ENCODE peak calls at places on chromosomes 5 and 9, in four cellular contexts. One of them, this sample, is unnamed.

GRCh38 chr9:130962418-130963316 is 23.6 kb upstream of the FIBCD1 start:
- DNase-seq in activated B cell treated with CpG ODN at 0.5 μM for 24 hours: no peak
- DNase-seq in upper lobe of right lung: no peak
- DNase-seq in lower lobe of right lung: no peak
- DNase-seq in this sample: no peak

GRCh38 chr9:32401471-32401870 is 17.0 kb downstream of the ACO1 start:
- DNase-seq in upper lobe of right lung: no peak
- DNase-seq in lower lobe of right lung: no peak
- DNase-seq in activated B cell treated with CpG ODN at 0.5 μM for 24 hours: no peak
- DNase-seq in this sample: no peak

GRCh38 chr5:174750720-174751119 is 26.3 kb downstream of the MSX2 start:
- DNase-seq in activated B cell treated with CpG ODN at 0.5 μM for 24 hours: no peak
- DNase-seq in upper lobe of right lung: no peak
- DNase-seq in lower lobe of right lung: no peak
- DNase-seq in this sample: no peak

GRCh38 chr5:165296401-165297130 is 1791.1 kb downstream of the MAT2B start:
- DNase-seq in lower lobe of right lung: no peak
- DNase-seq in activated B cell treated with CpG ODN at 0.5 μM for 24 hours: no peak
- DNase-seq in upper lobe of right lung: no peak
- DNase-seq in this sample: no peak

GRCh38 chr5:110371011-110371724 is 355.3 kb downstream of the TMEM232 start:
- DNase-seq in upper lobe of right lung: no peak
- DNase-seq in activated B cell treated with CpG ODN at 0.5 μM for 24 hours: no peak
- DNase-seq in lower lobe of right lung: no peak
- DNase-seq in this sample: no peak

GRCh38 chr5:142378737-142379365 is 54.0 kb upstream of the SPRY4 start:
- DNase-seq in upper lobe of right lung: no peak
- DNase-seq in lower lobe of right lung: no peak
- DNase-seq in activated B cell treated with CpG ODN at 0.5 μM for 24 hours: no peak
- DNase-seq in this sample: no peak

GRCh38 chr9:114140850-114141249 is 14.5 kb upstream of the COL27A1 start:
- DNase-seq in lower lobe of right lung: no peak
- DNase-seq in upper lobe of right lung: no peak
- DNase-seq in activated B cell treated with CpG ODN at 0.5 μM for 24 hours: no peak
- DNase-seq in this sample: no peak

GRCh38 chr9:89362647-89363310 is 44.5 kb downstream of the SECISBP2 start:
- DNase-seq in activated B cell treated with CpG ODN at 0.5 μM for 24 hours: no peak
- DNase-seq in upper lobe of right lung: no peak
- DNase-seq in lower lobe of right lung: no peak
- DNase-seq in this sample: no peak

GRCh38 chr9:21030389-21031035 is 928 bp downstream of the HACD4 start:
- DNase-seq in lower lobe of right lung: no peak
- DNase-seq in upper lobe of right lung: no peak
- DNase-seq in activated B cell treated with CpG ODN at 0.5 μM for 24 hours: no peak
- DNase-seq in this sample: no peak

GRCh38 chr5:19920761-19921160 is 67.2 kb downstream of the CDH18 start:
- DNase-seq in activated B cell treated with CpG ODN at 0.5 μM for 24 hours: no peak
- DNase-seq in upper lobe of right lung: no peak
- DNase-seq in lower lobe of right lung: no peak
- DNase-seq in this sample: no peak

GRCh38 chr9:132172185-132172584 is 10.3 kb downstream of the NTNG2 start:
- DNase-seq in upper lobe of right lung: no peak
- DNase-seq in lower lobe of right lung: no peak
- DNase-seq in activated B cell treated with CpG ODN at 0.5 μM for 24 hours: no peak
- DNase-seq in this sample: no peak

GRCh38 chr5:140725799-140726471 is 25.7 kb downstream of the ZMAT2 start:
- DNase-seq in lower lobe of right lung: no peak
- DNase-seq in activated B cell treated with CpG ODN at 0.5 μM for 24 hours: no peak
- DNase-seq in upper lobe of right lung: no peak
- DNase-seq in this sample: peak

GRCh38 chr5:62282951-62283446 is 23.0 kb upstream of the KIF2A start:
- DNase-seq in activated B cell treated with CpG ODN at 0.5 μM for 24 hours: no peak
- DNase-seq in upper lobe of right lung: no peak
- DNase-seq in lower lobe of right lung: no peak
- DNase-seq in this sample: no peak

GRCh38 chr9:21854119-21854518 is 51.7 kb downstream of the MTAP start:
- DNase-seq in activated B cell treated with CpG ODN at 0.5 μM for 24 hours: no peak
- DNase-seq in lower lobe of right lung: no peak
- DNase-seq in upper lobe of right lung: no peak
- DNase-seq in this sample: no peak

GRCh38 chr5:80223561-80223960 is 32.3 kb downstream of the SERINC5 start:
- DNase-seq in lower lobe of right lung: no peak
- DNase-seq in activated B cell treated with CpG ODN at 0.5 μM for 24 hours: no peak
- DNase-seq in upper lobe of right lung: no peak
- DNase-seq in this sample: no peak

GRCh38 chr5:31581498-31582099 is 49.5 kb downstream of the C5orf22 start:
- DNase-seq in lower lobe of right lung: no peak
- DNase-seq in activated B cell treated with CpG ODN at 0.5 μM for 24 hours: no peak
- DNase-seq in upper lobe of right lung: no peak
- DNase-seq in this sample: no peak

GRCh38 chr5:115810776-115811175 is 5.7 kb downstream of the CDO1 start:
- DNase-seq in upper lobe of right lung: no peak
- DNase-seq in activated B cell treated with CpG ODN at 0.5 μM for 24 hours: no peak
- DNase-seq in lower lobe of right lung: no peak
- DNase-seq in this sample: no peak

GRCh38 chr9:132546148-132547051 is 36.0 kb upstream of the BARHL1 start:
- DNase-seq in lower lobe of right lung: no peak
- DNase-seq in activated B cell treated with CpG ODN at 0.5 μM for 24 hours: no peak
- DNase-seq in upper lobe of right lung: no peak
- DNase-seq in this sample: no peak

GRCh38 chr9:136588663-136589464 is 43.0 kb upstream of the NOTCH1 start:
- DNase-seq in upper lobe of right lung: no peak
- DNase-seq in lower lobe of right lung: no peak
- DNase-seq in activated B cell treated with CpG ODN at 0.5 μM for 24 hours: no peak
- DNase-seq in this sample: no peak

GRCh38 chr5:36242534-36243144 is 914 bp upstream of the NADK2 start:
- DNase-seq in lower lobe of right lung: no peak
- DNase-seq in activated B cell treated with CpG ODN at 0.5 μM for 24 hours: no peak
- DNase-seq in upper lobe of right lung: no peak
- DNase-seq in this sample: no peak

GRCh38 chr5:33734541-33734940 is 157.2 kb downstream of the ADAMTS12 start:
- DNase-seq in activated B cell treated with CpG ODN at 0.5 μM for 24 hours: no peak
- DNase-seq in lower lobe of right lung: no peak
- DNase-seq in upper lobe of right lung: no peak
- DNase-seq in this sample: no peak

GRCh38 chr5:53006920-53007890 is 18.1 kb downstream of the ITGA2 start:
- DNase-seq in activated B cell treated with CpG ODN at 0.5 μM for 24 hours: no peak
- DNase-seq in lower lobe of right lung: no peak
- DNase-seq in upper lobe of right lung: no peak
- DNase-seq in this sample: no peak

GRCh38 chr5:179860301-179860700 is 1.7 kb upstream of the MRNIP start:
- DNase-seq in upper lobe of right lung: no peak
- DNase-seq in lower lobe of right lung: no peak
- DNase-seq in activated B cell treated with CpG ODN at 0.5 μM for 24 hours: no peak
- DNase-seq in this sample: no peak

GRCh38 chr9:127970401-127971313 is 10.1 kb downstream of the EEIG1 start:
- DNase-seq in lower lobe of right lung: no peak
- DNase-seq in upper lobe of right lung: no peak
- DNase-seq in activated B cell treated with CpG ODN at 0.5 μM for 24 hours: peak
- DNase-seq in this sample: no peak

GRCh38 chr5:161411156-161411555 is 135.4 kb downstream of the GABRB2 start:
- DNase-seq in activated B cell treated with CpG ODN at 0.5 μM for 24 hours: no peak
- DNase-seq in upper lobe of right lung: no peak
- DNase-seq in lower lobe of right lung: no peak
- DNase-seq in this sample: no peak

GRCh38 chr9:136614372-136614922 is 48.3 kb upstream of the EGFL7 start:
- DNase-seq in upper lobe of right lung: no peak
- DNase-seq in activated B cell treated with CpG ODN at 0.5 μM for 24 hours: no peak
- DNase-seq in lower lobe of right lung: no peak
- DNase-seq in this sample: no peak

GRCh38 chr9:98367371-98367900 is 112.0 kb upstream of the TBC1D2 start:
- DNase-seq in upper lobe of right lung: no peak
- DNase-seq in lower lobe of right lung: no peak
- DNase-seq in activated B cell treated with CpG ODN at 0.5 μM for 24 hours: no peak
- DNase-seq in this sample: no peak

GRCh38 chr5:108930107-108930506 is 182.4 kb downstream of the FER start:
- DNase-seq in upper lobe of right lung: no peak
- DNase-seq in lower lobe of right lung: no peak
- DNase-seq in activated B cell treated with CpG ODN at 0.5 μM for 24 hours: no peak
- DNase-seq in this sample: no peak

GRCh38 chr5:108919591-108920326 is 172.1 kb downstream of the FER start:
- DNase-seq in lower lobe of right lung: no peak
- DNase-seq in upper lobe of right lung: no peak
- DNase-seq in activated B cell treated with CpG ODN at 0.5 μM for 24 hours: no peak
- DNase-seq in this sample: no peak

GRCh38 chr5:108925073-108925472 is 177.4 kb downstream of the FER start:
- DNase-seq in upper lobe of right lung: no peak
- DNase-seq in activated B cell treated with CpG ODN at 0.5 μM for 24 hours: no peak
- DNase-seq in lower lobe of right lung: no peak
- DNase-seq in this sample: no peak

DNA sequence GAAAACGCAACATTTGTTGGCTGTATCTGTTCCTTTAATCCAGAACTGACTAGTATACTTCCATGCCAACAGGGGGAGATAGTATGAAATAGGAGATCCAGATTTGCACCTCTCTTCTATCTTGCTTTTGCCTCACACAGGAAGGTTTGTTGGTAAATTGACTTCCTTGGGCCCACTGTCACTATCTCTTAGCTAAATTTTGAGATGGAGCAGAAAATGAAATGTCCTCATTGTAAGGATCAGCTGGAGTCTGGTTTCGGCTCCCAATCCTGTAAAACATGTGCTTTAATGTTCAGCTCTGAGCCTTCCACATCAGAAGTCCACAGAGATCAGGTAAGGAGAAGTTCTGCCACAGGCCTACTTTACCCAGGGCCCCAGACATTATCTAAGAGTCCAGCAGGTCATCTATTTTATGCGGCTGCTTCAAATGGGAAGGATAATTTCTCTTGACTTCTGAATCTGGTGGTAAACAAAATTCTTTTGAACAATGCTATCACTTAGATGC is 176.8 kb downstream of the FER start:
- DNase-seq in lower lobe of right lung: no peak
- DNase-seq in upper lobe of right lung: no peak
- DNase-seq in activated B cell treated with CpG ODN at 0.5 μM for 24 hours: no peak
- DNase-seq in this sample: no peak
- TF ChIP-seq CTCF in lower lobe of right lung: no peak
- TF ChIP-seq CTCF in upper lobe of right lung: peak
- TF ChIP-seq CTCF in activated B cell treated with CpG ODN at 0.5 μM for 24 hours: no peak
- TF ChIP-seq CTCF in this sample: peak

DNA sequence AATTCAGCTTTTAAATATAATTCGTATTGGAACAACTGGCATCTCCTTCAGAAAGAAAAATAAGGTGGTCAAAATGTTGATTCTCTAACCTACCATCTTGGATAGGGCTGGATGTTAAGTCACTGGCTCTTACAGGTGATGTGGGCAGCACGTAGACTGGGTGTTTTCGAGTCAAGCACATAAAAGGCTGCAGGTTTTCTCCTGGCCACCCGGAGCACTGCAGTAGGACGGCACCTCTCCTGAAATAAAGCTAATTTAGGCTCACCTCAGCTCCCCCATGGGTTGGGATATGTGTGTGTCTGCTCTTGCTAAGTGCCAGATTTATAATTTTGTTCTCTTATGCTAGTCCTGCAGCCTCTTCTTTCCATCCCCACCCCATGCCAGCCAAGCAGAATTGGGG is 80.3 kb downstream of the IQGAP2 start:
- DNase-seq in activated B cell treated with CpG ODN at 0.5 μM for 24 hours: no peak
- DNase-seq in lower lobe of right lung: no peak
- DNase-seq in upper lobe of right lung: no peak
- DNase-seq in this sample: no peak
- TF ChIP-seq CTCF in activated B cell treated with CpG ODN at 0.5 μM for 24 hours: no peak
- TF ChIP-seq CTCF in lower lobe of right lung: no peak
- TF ChIP-seq CTCF in upper lobe of right lung: no peak
- TF ChIP-seq CTCF in this sample: no peak

GRCh38 chr9:123225374-123225813 is 43.0 kb downstream of the STRBP start:
- DNase-seq in activated B cell treated with CpG ODN at 0.5 μM for 24 hours: no peak
- DNase-seq in upper lobe of right lung: no peak
- DNase-seq in lower lobe of right lung: no peak
- DNase-seq in this sample: no peak
- TF ChIP-seq CTCF in activated B cell treated with CpG ODN at 0.5 μM for 24 hours: no peak
- TF ChIP-seq CTCF in upper lobe of right lung: peak
- TF ChIP-seq CTCF in lower lobe of right lung: peak
- TF ChIP-seq CTCF in this sample: peak

GRCh38 chr5:95646569-95647330 is at the start of gene RFESD:
- DNase-seq in activated B cell treated with CpG ODN at 0.5 μM for 24 hours: peak
- DNase-seq in upper lobe of right lung: peak
- DNase-seq in lower lobe of right lung: peak
- DNase-seq in this sample: peak
- TF ChIP-seq CTCF in activated B cell treated with CpG ODN at 0.5 μM for 24 hours: no peak
- TF ChIP-seq CTCF in upper lobe of right lung: no peak
- TF ChIP-seq CTCF in lower lobe of right lung: peak
- TF ChIP-seq CTCF in this sample: peak

GRCh38 chr5:76133967-76134366 is 50.8 kb downstream of the SV2C start:
- DNase-seq in lower lobe of right lung: no peak
- DNase-seq in activated B cell treated with CpG ODN at 0.5 μM for 24 hours: no peak
- DNase-seq in upper lobe of right lung: no peak
- DNase-seq in this sample: no peak
- TF ChIP-seq CTCF in lower lobe of right lung: no peak
- TF ChIP-seq CTCF in activated B cell treated with CpG ODN at 0.5 μM for 24 hours: no peak
- TF ChIP-seq CTCF in upper lobe of right lung: no peak
- TF ChIP-seq CTCF in this sample: no peak

This sample was measured in type B pancreatic cell.